ENCODE peak calls at places on chromosomes 7 and 10, in four cellular contexts. U is GM12878, V is HepG2, D is K562. N is an unnamed sample.

GRCh38 chr10:4781955-4782354 is 44.1 kb upstream of the AKR1E2 start:
- DNase-seq in U (no peak), V (no peak), D (no peak), N (no peak)

GRCh38 chr7:72805526-72806494 is 22.2 kb downstream of the TYW1B start:
- DNase-seq in U (no peak), V (peak), D (peak), N (no peak)

GRCh38 chr7:44087914-44088838 is 5.8 kb upstream of the POLM start:
- DNase-seq in U (no peak), V (no peak), D (no peak), N (no peak)

GRCh38 chr7:2918406-2918805 is 74.3 kb upstream of the GNA12 start:
- DNase-seq in U (no peak), V (no peak), D (no peak), N (no peak)

GRCh38 chr7:87878208-87878735 is 2.0 kb downstream of the DBF4 start:
- DNase-seq in U (no peak), V (no peak), D (no peak), N (no peak)

GRCh38 chr10:78474743-78475142 is 441.1 kb downstream of the RPS24 start:
- DNase-seq in U (no peak), V (no peak), D (no peak), N (no peak)

GRCh38 chr10:132899751-132900065 is 42.7 kb downstream of the CFAP46 start:
- DNase-seq in U (no peak), V (no peak), D (no peak), N (no peak)

GRCh38 chr10:3783313-3783689 is 1.7 kb downstream of the KLF6 start:
- DNase-seq in U (peak), V (no peak), D (peak), N (peak)

GRCh38 chr7:149715476-149715875 is 57.9 kb downstream of the ZNF467 start:
- DNase-seq in U (no peak), V (no peak), D (no peak), N (no peak)

GRCh38 chr10:36640626-36641025 is 484.8 kb upstream of the ANKRD30A start:
- DNase-seq in U (no peak), V (no peak), D (no peak), N (no peak)

GRCh38 chr10:104300736-104301292 is 31.8 kb downstream of the GSTO2 start:
- DNase-seq in U (no peak), V (no peak), D (no peak), N (no peak)

GRCh38 chr7:127474457-127474856 is 81.9 kb upstream of the ZNF800 start:
- DNase-seq in U (no peak), V (no peak), D (no peak), N (no peak)

GRCh38 chr7:115087437-115087836 is 165.5 kb downstream of the MDFIC start:
- DNase-seq in U (no peak), V (peak), D (no peak), N (no peak)

GRCh38 chr7:95396136-95397032 is at the start of gene PON3:
- DNase-seq in U (no peak), V (peak), D (peak), N (no peak)

GRCh38 chr7:155444746-155445145 is 13.2 kb upstream of the EN2 start:
- DNase-seq in U (no peak), V (no peak), D (no peak), N (no peak)

GRCh38 chr10:70619271-70620019 is 16.9 kb upstream of the PRF1 start:
- DNase-seq in U (no peak), V (no peak), D (peak), N (peak)

GRCh38 chr7:142313528-142313927 is 55.7 kb upstream of the PRSS58 start:
- DNase-seq in U (no peak), V (no peak), D (no peak), N (no peak)

GRCh38 chr7:155405399-155406318 is 52.3 kb upstream of the EN2 start:
- DNase-seq in U (no peak), V (no peak), D (peak), N (peak)

GRCh38 chr7:139681812-139682135 is 96.0 kb downstream of the HIPK2 start:
- DNase-seq in U (no peak), V (no peak), D (no peak), N (no peak)

GRCh38 chr7:30842542-30843451 is 68.9 kb upstream of the AQP1 start:
- DNase-seq in U (no peak), V (no peak), D (no peak), N (no peak)

GRCh38 chr7:122767339-122767738 is 64.6 kb upstream of the RNF148 start:
- DNase-seq in U (no peak), V (no peak), D (no peak), N (no peak)

GRCh38 chr7:73341877-73342276 is 13.9 kb downstream of the FKBP6 start:
- DNase-seq in U (no peak), V (peak), D (peak), N (peak)

GRCh38 chr7:159061674-159062212 is 82.9 kb downstream of the VIPR2 start:
- DNase-seq in U (no peak), V (no peak), D (no peak), N (no peak)

GRCh38 chr10:11237571-11237970 is 219.9 kb downstream of the CELF2 start:
- DNase-seq in U (no peak), V (no peak), D (no peak), N (no peak)

GRCh38 chr7:69575651-69576050 is 22.6 kb upstream of the AUTS2 start:
- DNase-seq in U (no peak), V (no peak), D (no peak), N (no peak)

GRCh38 chr7:79272938-79273337 is 180.5 kb downstream of the MAGI2 start:
- DNase-seq in U (no peak), V (no peak), D (no peak), N (no peak)

GRCh38 chr7:79268730-79269129 is 184.7 kb downstream of the MAGI2 start:
- DNase-seq in U (no peak), V (no peak), D (no peak), N (no peak)

GRCh38 chr7:79272066-79272669 is 181.3 kb downstream of the MAGI2 start:
- DNase-seq in U (no peak), V (peak), D (peak), N (peak)
- TF ChIP-seq FOXK2 in U (no peak), V (no peak), D (no peak), N (no peak)

DNA sequence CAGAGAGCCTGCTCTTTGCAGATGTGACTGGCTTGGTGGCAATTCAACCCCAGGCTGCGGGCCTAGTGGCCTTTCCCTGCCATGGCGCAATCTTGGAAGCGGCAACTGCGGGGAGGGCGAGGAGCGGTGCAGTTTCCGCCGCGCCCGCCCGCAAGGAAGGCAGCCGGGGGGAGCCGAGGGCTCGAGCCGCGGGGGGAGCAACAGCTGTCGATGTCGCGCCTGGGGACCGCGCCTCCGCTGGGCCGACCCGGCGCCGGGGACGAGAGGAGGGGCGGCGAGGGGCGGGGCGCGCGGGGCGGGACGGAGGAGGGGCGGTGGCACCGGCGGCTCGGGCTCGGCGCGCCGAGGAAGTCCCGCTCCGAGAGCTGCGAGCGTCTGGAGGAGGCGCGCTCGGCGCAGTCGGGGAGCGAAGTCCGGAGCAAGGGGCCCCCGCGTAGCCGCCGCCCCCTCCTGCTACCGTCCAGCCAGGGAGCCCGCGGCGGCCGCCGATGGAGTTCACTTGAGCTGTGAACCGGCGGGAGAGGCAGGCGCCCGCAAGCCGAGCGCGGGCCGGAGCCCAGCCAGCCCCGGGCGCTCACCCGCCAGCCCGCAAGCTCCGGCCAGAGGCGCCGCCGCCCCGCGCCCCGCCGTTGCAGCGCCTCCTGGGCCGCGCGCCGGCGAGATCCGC is 438.1 kb upstream of the GALNT17 start:
- DNase-seq in U (no peak), V (no peak), D (no peak), N (peak)
- TF ChIP-seq FOXK2 in U (no peak), V (no peak), D (no peak), N (no peak)

GRCh38 chr10:48449501-48450232 is 143.2 kb downstream of the MAPK8 start:
- DNase-seq in U (no peak), V (no peak), D (no peak), N (no peak)

GRCh38 chr10:48452879-48453412 is 146.5 kb downstream of the MAPK8 start:
- DNase-seq in U (no peak), V (no peak), D (no peak), N (no peak)

GRCh38 chr10:48451969-48452878 is 145.7 kb downstream of the MAPK8 start:
- DNase-seq in U (no peak), V (peak), D (no peak), N (no peak)

GRCh38 chr10:48450233-48450810 is 143.8 kb downstream of the MAPK8 start:
- DNase-seq in U (no peak), V (no peak), D (no peak), N (no peak)

GRCh38 chr10:48450811-48451466 is 144.5 kb downstream of the MAPK8 start:
- DNase-seq in U (no peak), V (no peak), D (no peak), N (no peak)
- TF ChIP-seq FOXK2 in U (no peak), V (no peak), D (no peak), N (no peak)

GRCh38 chr10:89846276-89846630 is 144.9 kb downstream of the KIF20B start:
- DNase-seq in U (no peak), V (no peak), D (no peak), N (no peak)
- TF ChIP-seq FOXK2 in U (no peak), V (no peak), D (no peak), N (no peak)

GRCh38 chr7:33762903-33763295 is 142.4 kb upstream of the BMPER start:
- DNase-seq in U (no peak), V (no peak), D (no peak), N (no peak)
- TF ChIP-seq FOXK2 in U (no peak), V (no peak), D (no peak), N (no peak)

GRCh38 chr7:48141551-48141950 is 29.7 kb upstream of the ABCA13 start:
- DNase-seq in U (no peak), V (no peak), D (no peak), N (no peak)

GRCh38 chr7:48144291-48144768 is 26.9 kb upstream of the ABCA13 start:
- DNase-seq in U (no peak), V (peak), D (no peak), N (no peak)

GRCh38 chr7:48140001-48140681 is 31.1 kb upstream of the ABCA13 start:
- DNase-seq in U (no peak), V (peak), D (no peak), N (no peak)

GRCh38 chr7:48139461-48139860 is 31.8 kb upstream of the ABCA13 start:
- DNase-seq in U (no peak), V (peak), D (no peak), N (peak)
- TF ChIP-seq FOXK2 in U (no peak), V (no peak), D (no peak), N (no peak)

DNA sequence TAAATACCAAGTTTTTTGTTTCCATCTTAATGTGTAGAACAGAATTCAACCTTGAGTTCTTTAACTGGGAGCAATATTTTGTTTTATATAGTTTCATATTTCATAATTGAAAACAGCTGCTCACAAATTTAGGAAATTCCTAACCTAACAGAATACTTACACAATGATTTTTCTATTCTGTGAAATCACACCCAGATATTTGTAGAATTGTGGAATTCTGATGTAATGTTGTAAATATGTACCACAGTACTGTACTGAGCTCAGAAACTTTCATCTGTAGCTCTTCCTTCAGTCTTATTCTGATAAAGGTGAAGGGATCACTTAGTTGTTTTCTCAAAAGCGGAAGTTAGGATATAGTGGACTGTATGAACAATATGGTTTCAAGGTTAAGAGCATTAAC is 143.4 kb upstream of the GLI3 start:
- DNase-seq in U (no peak), V (no peak), D (no peak), N (no peak)
- TF ChIP-seq FOXK2 in U (no peak), V (no peak), D (no peak), N (no peak)

GRCh38 chr7:4713183-4713784 is 31.2 kb downstream of the FOXK1 start:
- DNase-seq in U (no peak), V (no peak), D (peak), N (no peak)

GRCh38 chr7:4714161-4714700 is 32.1 kb downstream of the FOXK1 start:
- DNase-seq in U (no peak), V (no peak), D (no peak), N (no peak)

GRCh38 chr7:4714767-4715384 is 32.8 kb downstream of the FOXK1 start:
- DNase-seq in U (no peak), V (no peak), D (no peak), N (no peak)

GRCh38 chr7:4716946-4717694 is 35.0 kb downstream of the FOXK1 start:
- DNase-seq in U (no peak), V (no peak), D (no peak), N (no peak)

GRCh38 chr7:4715385-4715770 is 33.3 kb downstream of the FOXK1 start:
- DNase-seq in U (no peak), V (peak), D (no peak), N (no peak)
- TF ChIP-seq FOXK2 in U (no peak), V (no peak), D (no peak), N (no peak)

GRCh38 chr7:67021260-67021659 is 24.6 kb downstream of the TYW1 start:
- DNase-seq in U (no peak), V (no peak), D (no peak), N (no peak)

GRCh38 chr7:67018940-67019339 is 22.3 kb downstream of the TYW1 start:
- DNase-seq in U (no peak), V (no peak), D (no peak), N (no peak)

GRCh38 chr7:67019562-67020390 is 23.1 kb downstream of the TYW1 start:
- DNase-seq in U (no peak), V (no peak), D (peak), N (no peak)

GRCh38 chr7:67022501-67022900 is 25.9 kb downstream of the TYW1 start:
- DNase-seq in U (no peak), V (no peak), D (no peak), N (no peak)
- TF ChIP-seq FOXK2 in U (no peak), V (no peak), D (no peak), N (no peak)

N was measured in HEK293T.